ENCODE peak calls at places on chromosome 18, in four cellular contexts. U is uterus, V is NB4, G is heart left ventricle. K is an unnamed sample.

GRCh38 chr18:56402872-56403516 is 235.4 kb downstream of the TXNL1 start:
- DNase-seq in U (peak; percentile 24), V (no peak), G (no peak), K (no peak)

GRCh38 chr18:77134611-77135010 is 2.0 kb upstream of the MBP start:
- DNase-seq in U (no peak), V (no peak), G (no peak), K (no peak)

GRCh38 chr18:27780061-27780740 is 396.7 kb downstream of the CDH2 start:
- DNase-seq in U (no peak), V (no peak), G (no peak), K (no peak)

GRCh38 chr18:49608892-49609291 is 47.0 kb downstream of the LIPG start:
- DNase-seq in U (no peak), V (no peak), G (no peak), K (no peak)

GRCh38 chr18:74499633-74500032 is 3.5 kb downstream of the CNDP2 start:
- DNase-seq in U (no peak), V (peak; percentile 80), G (peak; percentile 86), K (peak; percentile 69)

GRCh38 chr18:58541137-58541788 is 87.6 kb downstream of the ALPK2 start:
- DNase-seq in U (no peak), V (peak; percentile 34), G (no peak), K (peak; percentile 49)

GRCh38 chr18:31429623-31430022 is 17.9 kb upstream of the DSG3 start:
- DNase-seq in U (no peak), V (no peak), G (no peak), K (no peak)

GRCh38 chr18:58249677-58250076 is 205.7 kb downstream of the NEDD4L start:
- DNase-seq in U (no peak), V (no peak), G (no peak), K (no peak)

GRCh38 chr18:9244376-9244775 is 90.2 kb upstream of the TWSG1 start:
- DNase-seq in U (no peak), V (no peak), G (no peak), K (no peak)

GRCh38 chr18:28112056-28112470 is 64.9 kb downstream of the CDH2 start:
- DNase-seq in U (no peak), V (no peak), G (no peak), K (no peak)

GRCh38 chr18:68362907-68363306 is 352.0 kb downstream of the TMX3 start:
- DNase-seq in U (no peak), V (no peak), G (no peak), K (no peak)

GRCh38 chr18:4510709-4511108 is 55.6 kb upstream of the DLGAP1 start:
- DNase-seq in U (no peak), V (peak; percentile 34), G (no peak), K (peak; percentile 57)

GRCh38 chr18:56508637-56509036 is 129.8 kb downstream of the TXNL1 start:
- DNase-seq in U (no peak), V (no peak), G (no peak), K (no peak)

GRCh38 chr18:26549486-26550435 is 1.4 kb upstream of the KCTD1 start:
- DNase-seq in U (peak; percentile 26), V (peak; percentile 71), G (peak; percentile 77), K (peak; percentile 43)

GRCh38 chr18:52160652-52161051 is 179.3 kb upstream of the DCC start:
- DNase-seq in U (no peak), V (no peak), G (no peak), K (no peak)

DNA sequence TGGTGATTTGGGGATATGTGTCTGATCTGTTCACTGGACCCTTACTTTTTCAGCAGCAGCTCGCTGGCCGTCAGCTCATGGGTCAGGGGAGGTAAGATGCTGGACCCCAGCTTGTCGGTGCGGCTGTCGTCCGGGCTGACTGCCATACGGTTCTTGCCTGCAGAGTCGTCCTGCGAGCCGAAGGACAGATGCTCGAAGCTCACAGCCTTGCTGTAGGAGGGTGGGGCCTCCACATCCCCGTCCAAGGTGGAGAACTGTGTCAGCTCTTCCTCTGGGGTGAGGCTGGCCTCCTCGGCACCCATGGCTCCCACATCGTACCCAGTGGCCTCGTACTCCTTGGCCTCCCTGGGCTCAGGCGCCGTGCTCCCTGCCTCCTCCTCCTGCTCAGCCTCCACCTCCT is 179.5 kb downstream of the NAPG start:
- DNase-seq in U (no peak), V (no peak), G (no peak), K (no peak)
- TF ChIP-seq POLR2A in U (no peak), V (no peak), G (no peak), K (no peak)

GRCh38 chr18:47490882-47491281 is 239.4 kb upstream of the SKOR2 start:
- DNase-seq in U (no peak), V (no peak), G (no peak), K (no peak)
- TF ChIP-seq POLR2A in U (no peak), V (no peak), G (no peak), K (no peak)

GRCh38 chr18:7111134-7111533 is 6.5 kb downstream of the LAMA1 start:
- DNase-seq in U (no peak), V (no peak), G (no peak), K (no peak)
- TF ChIP-seq POLR2A in U (no peak), V (no peak), G (no peak), K (no peak)

GRCh38 chr18:34077599-34077998 is 147.1 kb downstream of the NOL4 start:
- DNase-seq in U (no peak), V (no peak), G (no peak), K (no peak)

DNA sequence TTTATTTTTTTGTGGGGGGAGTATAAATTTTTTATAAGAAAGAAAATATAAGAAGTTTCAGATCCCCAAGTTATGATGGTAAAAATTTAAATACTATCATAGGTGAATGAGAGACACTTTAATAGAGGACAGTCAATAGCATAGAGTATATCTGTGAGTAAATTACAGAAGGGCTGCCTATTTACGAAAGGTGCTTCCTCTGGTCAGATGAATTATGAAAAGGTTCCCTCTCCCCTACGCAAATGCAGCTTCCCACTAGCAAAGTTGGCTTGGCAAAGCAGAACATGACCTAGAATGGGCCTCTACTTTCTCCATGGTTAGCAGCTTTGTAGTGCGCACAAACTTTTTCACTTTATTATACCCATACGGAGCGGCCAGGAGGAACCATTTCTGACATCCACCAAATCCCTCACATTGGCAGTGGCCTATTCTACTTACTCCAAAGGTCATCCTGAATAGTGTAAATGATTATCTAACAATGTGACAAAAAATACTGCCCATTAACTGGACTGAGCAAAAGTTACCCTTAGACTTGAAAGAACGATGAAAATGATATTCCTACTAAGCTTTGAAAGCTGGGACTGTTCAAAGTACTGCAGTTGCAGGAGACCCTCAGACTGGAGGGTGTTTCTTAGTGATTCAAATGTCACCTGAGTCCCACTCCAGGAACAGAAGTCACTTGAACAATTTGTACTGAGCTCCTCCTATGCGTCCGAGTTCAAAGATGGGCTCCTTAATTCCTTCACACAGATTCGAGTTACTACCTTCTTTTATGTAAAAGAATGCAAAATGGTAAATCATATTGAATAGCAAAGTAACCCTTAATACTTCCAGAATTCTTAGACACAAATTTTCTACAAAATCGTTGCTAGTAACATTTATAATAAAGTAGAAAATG is 148.5 kb downstream of the NOL4 start:
- DNase-seq in U (no peak), V (no peak), G (no peak), K (no peak)
- TF ChIP-seq POLR2A in U (no peak), V (no peak), G (no peak), K (no peak)

K was measured in erythroblast.